ENCODE peak calls at places on chromosome 2, in nine cellular contexts. O is suprapubic skin, P is breast epithelium, I is stomach, T is prostate gland, C is HepG2, W is GM12891, B is GM12892, E is HCT116. F is an unnamed sample.
A peak's percentile ranks its signal among the peaks of the same experiment; 100 is the strongest.

GRCh38 chr2:222939208-222939846 is 78.5 kb downstream of the ACSL3 start:
- DNase-seq in O (no peak), P (no peak), I (peak; percentile 70), T (peak; percentile 23), C (peak; percentile 79), W (no peak), B (no peak), E (peak; percentile 56), F (no peak)

GRCh38 chr2:180314086-180314485 is 307.0 kb upstream of the CWC22 start:
- DNase-seq in O (no peak), P (no peak), I (no peak), T (no peak), C (no peak), W (no peak), B (no peak), E (no peak), F (no peak)

GRCh38 chr2:49110571-49111315 is 43.6 kb downstream of the FSHR start:
- DNase-seq in O (no peak), P (no peak), I (no peak), T (no peak), C (no peak), W (no peak), B (no peak), E (no peak), F (no peak)

GRCh38 chr2:71711470-71711857 is 258.1 kb downstream of the DYSF start:
- DNase-seq in O (no peak), P (no peak), I (no peak), T (no peak), C (no peak), W (no peak), B (no peak), E (no peak), F (no peak)

GRCh38 chr2:207223051-207223450 is 57.3 kb upstream of the KLF7 start:
- DNase-seq in O (no peak), P (no peak), I (no peak), T (no peak), C (no peak), W (no peak), B (no peak), E (no peak), F (no peak)

GRCh38 chr2:36597003-36597531 is 901 bp downstream of the FEZ2 start:
- DNase-seq in O (no peak), P (no peak), I (no peak), T (no peak), C (no peak), W (no peak), B (no peak), E (no peak), F (no peak)

GRCh38 chr2:230071421-230071820 is 2.7 kb upstream of the SLC16A14 start:
- DNase-seq in O (no peak), P (no peak), I (no peak), T (no peak), C (no peak), W (no peak), B (no peak), E (no peak), F (no peak)

GRCh38 chr2:239548491-239548890 is 147.7 kb upstream of the HDAC4 start:
- DNase-seq in O (peak; percentile 37), P (peak; percentile 17), I (no peak), T (no peak), C (no peak), W (no peak), B (no peak), E (no peak), F (peak; percentile 69)

GRCh38 chr2:31002510-31002909 is 135.7 kb downstream of the GALNT14 start:
- DNase-seq in O (no peak), P (no peak), I (no peak), T (no peak), C (no peak), W (no peak), B (no peak), E (no peak), F (no peak)

GRCh38 chr2:29920130-29920577 is 1.2 kb downstream of the ALK start:
- DNase-seq in O (no peak), P (no peak), I (peak; percentile 45), T (peak; percentile 29), C (no peak), W (peak; percentile 25), B (no peak), E (no peak), F (peak; percentile 74)

GRCh38 chr2:73232471-73233153 is 427 bp downstream of the PRADC1 start:
- DNase-seq in O (no peak), P (no peak), I (no peak), T (no peak), C (no peak), W (no peak), B (no peak), E (no peak), F (no peak)

GRCh38 chr2:1571477-1572417 is 158.5 kb downstream of the TPO start:
- DNase-seq in O (no peak), P (peak; percentile 41), I (no peak), T (no peak), C (no peak), W (no peak), B (no peak), E (no peak), F (peak; percentile 58)

GRCh38 chr2:221133941-221134340 is 438.2 kb downstream of the EPHA4 start:
- DNase-seq in O (no peak), P (no peak), I (no peak), T (no peak), C (no peak), W (no peak), B (no peak), E (no peak), F (no peak)

GRCh38 chr2:217777906-217778305 is 224.9 kb downstream of the TNS1 start:
- DNase-seq in O (no peak), P (no peak), I (no peak), T (no peak), C (no peak), W (no peak), B (no peak), E (no peak), F (no peak)

GRCh38 chr2:120711694-120712093 is 24.0 kb upstream of the GLI2 start:
- DNase-seq in O (no peak), P (no peak), I (no peak), T (no peak), C (no peak), W (no peak), B (no peak), E (no peak), F (peak; percentile 33)

GRCh38 chr2:224407241-224407680 is 5.4 kb upstream of the FAM124B start:
- DNase-seq in O (no peak), P (no peak), I (no peak), T (no peak), C (no peak), W (no peak), B (no peak), E (no peak), F (no peak)
- TF ChIP-seq POLR2AphosphoS5 in O (no peak), P (no peak), I (no peak), T (no peak), C (no peak), W (no peak), B (no peak), E (no peak), F (no peak)

GRCh38 chr2:236352761-236353593 is 88.8 kb upstream of the ASB18 start:
- DNase-seq in O (no peak), P (no peak), I (peak; percentile 40), T (no peak), C (no peak), W (no peak), B (no peak), E (peak; percentile 8), F (no peak)

GRCh38 chr2:236354056-236354940 is 90.1 kb upstream of the ASB18 start:
- DNase-seq in O (no peak), P (no peak), I (no peak), T (no peak), C (no peak), W (no peak), B (no peak), E (no peak), F (no peak)

GRCh38 chr2:236354973-236355595 is 90.9 kb upstream of the ASB18 start:
- DNase-seq in O (peak; percentile 57), P (no peak), I (no peak), T (no peak), C (no peak), W (no peak), B (no peak), E (no peak), F (no peak)

GRCh38 chr2:236353594-236353942 is 89.4 kb upstream of the ASB18 start:
- DNase-seq in O (no peak), P (no peak), I (no peak), T (no peak), C (no peak), W (no peak), B (no peak), E (no peak), F (no peak)

GRCh38 chr2:236355911-236356310 is 91.7 kb upstream of the ASB18 start:
- DNase-seq in O (peak; percentile 67), P (no peak), I (no peak), T (no peak), C (no peak), W (no peak), B (no peak), E (no peak), F (peak; percentile 55)
- TF ChIP-seq POLR2A in O (no peak), P (no peak), I (no peak), T (no peak), C (no peak), W (no peak), B (no peak), E (no peak), F (no peak)

DNA sequence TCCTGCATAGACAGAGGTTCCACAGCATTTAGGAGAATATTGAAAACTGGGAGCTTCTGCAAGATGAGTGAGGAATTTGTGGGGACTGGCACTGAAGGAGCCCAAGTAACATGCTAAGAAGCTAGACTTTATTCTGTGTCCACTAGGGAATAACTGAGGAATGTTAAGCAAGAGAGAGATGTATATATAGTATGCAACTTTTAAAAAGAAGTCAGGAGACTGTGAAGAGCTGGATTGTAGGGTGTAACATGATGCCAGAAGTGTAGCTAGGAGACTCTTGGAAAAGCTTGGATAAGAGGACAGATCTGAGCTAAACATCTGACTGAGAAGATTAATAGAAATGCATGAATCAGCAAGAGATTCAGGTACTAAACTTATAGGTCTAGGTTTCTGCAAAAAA is 270.6 kb upstream of the MMADHC start:
- DNase-seq in O (no peak), P (no peak), I (no peak), T (no peak), C (no peak), W (no peak), B (no peak), E (no peak), F (no peak)
- TF ChIP-seq POLR2AphosphoS5 in O (no peak), P (no peak), I (no peak), T (no peak), C (no peak), W (no peak), B (no peak), E (no peak), F (no peak)

DNA sequence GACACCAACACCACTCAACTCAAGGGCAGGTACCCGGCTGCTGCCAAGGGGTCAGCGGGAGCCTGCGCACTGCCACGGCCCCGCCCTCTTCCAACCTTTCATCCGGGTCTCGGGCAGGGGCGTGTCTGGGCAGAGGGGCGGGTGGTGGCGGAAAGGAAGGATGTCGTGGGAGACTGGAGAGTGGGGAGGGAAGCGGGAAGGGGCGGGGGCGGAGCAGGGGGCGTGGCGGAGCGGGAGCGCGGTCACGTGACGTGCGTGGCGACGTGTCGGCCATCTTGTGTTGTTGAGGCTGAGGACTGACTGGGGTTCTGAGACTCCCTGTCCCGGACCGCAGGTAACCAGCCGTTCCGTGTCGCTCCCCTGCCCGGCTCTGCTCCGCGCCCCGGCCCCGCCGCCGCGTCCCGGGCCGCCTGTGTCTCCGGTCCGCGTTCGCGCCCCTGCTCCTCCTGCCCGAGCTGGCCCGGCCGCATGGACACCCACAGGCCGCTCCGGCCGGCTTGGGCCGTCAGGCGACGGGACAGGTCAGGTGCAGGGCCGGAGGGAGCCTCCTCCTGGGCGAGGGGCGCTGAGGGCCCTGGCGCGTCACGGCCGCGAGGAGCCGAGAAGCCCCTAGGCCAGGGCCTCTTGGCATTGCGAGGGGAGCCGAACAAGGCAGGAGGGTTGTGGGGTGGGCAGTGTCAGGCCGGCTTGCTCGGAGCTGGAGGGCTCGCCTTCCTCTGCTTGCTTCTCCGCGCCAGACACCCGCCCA is at the start of gene GIGYF2:
- DNase-seq in O (peak; percentile 99), P (peak; percentile 99), I (peak; percentile 97), T (peak; percentile 94), C (peak; percentile 96), W (peak; percentile 91), B (peak; percentile 90), E (peak; percentile 95), F (peak; percentile 97)
- TF ChIP-seq POLR2A in O (peak; percentile 69), P (no peak), I (no peak), T (peak; percentile 76), C (peak; percentile 93), W (peak; percentile 78), B (peak; percentile 87), E (peak; percentile 71), F (no peak)